ENCODE peak calls at places on chromosomes 7 and 10, in ten cellular contexts. J, F, Q, G, W, T, U, S, B and O are unnamed samples.

GRCh38 chr10:97549587-97550322 is 22.8 kb upstream of the ANKRD2 start:
- DNase-seq in Q (no peak), B (no peak), U (peak; percentile 56), T (no peak), S (no peak), W (peak; percentile 16), G (peak; percentile 77), F (no peak), J (no peak), O (no peak)

GRCh38 chr10:126314848-126315247 is 73.4 kb downstream of the ADAM12 start:
- DNase-seq in B (no peak), S (no peak), U (no peak), T (no peak), W (no peak), J (no peak), F (no peak), Q (no peak), G (no peak), O (no peak)

GRCh38 chr7:80977751-80978150 is 58.9 kb upstream of the SEMA3C start:
- DNase-seq in J (no peak), S (no peak), W (no peak), F (no peak), Q (no peak), B (no peak), T (no peak), G (no peak), U (no peak), O (no peak)

GRCh38 chr7:27108390-27109127 is 6.1 kb upstream of the HOXA2 start:
- DNase-seq in T (no peak), B (no peak), U (no peak), F (peak; percentile 52), W (no peak), G (no peak), J (no peak), Q (no peak), S (no peak), O (no peak)

GRCh38 chr7:14899065-14899464 is 3.5 kb downstream of the DGKB start:
- DNase-seq in U (no peak), B (no peak), W (peak; percentile 92), G (no peak), F (no peak), S (no peak), Q (no peak), J (no peak), T (no peak), O (no peak)

GRCh38 chr10:97538839-97539238 is 33.7 kb upstream of the ANKRD2 start:
- DNase-seq in Q (no peak), B (no peak), F (no peak), G (no peak), J (no peak), W (no peak), U (no peak), S (no peak), T (no peak), O (no peak)

GRCh38 chr10:60286436-60287023 is 103.1 kb downstream of the ANK3 start:
- DNase-seq in W (no peak), F (no peak), S (no peak), Q (no peak), U (no peak), G (no peak), J (no peak), T (no peak), B (no peak), O (no peak)

GRCh38 chr7:130732980-130733865 is 784 bp downstream of the KLF14 start:
- DNase-seq in U (peak; percentile 84), T (no peak), F (no peak), S (no peak), J (no peak), Q (peak; percentile 20), W (peak; percentile 50), B (peak; percentile 24), G (no peak), O (no peak)

GRCh38 chr10:84308481-84309304 is 19.7 kb upstream of the CCSER2 start:
- DNase-seq in S (no peak), W (peak; percentile 48), G (no peak), Q (no peak), T (no peak), B (peak; percentile 58), F (peak; percentile 87), U (peak; percentile 58), J (no peak), O (no peak)

GRCh38 chr7:45665172-45665571 is 91.0 kb downstream of the ADCY1 start:
- DNase-seq in F (no peak), G (no peak), B (no peak), S (no peak), W (no peak), Q (no peak), J (no peak), T (no peak), U (no peak), O (no peak)